ENCODE peak calls at places on chromosomes 5 and 9, in ten cellular contexts. D is GM23248; O is effector memory CD8-positive, alpha-beta T cell; L is A549; U is cardiac muscle cell; M is kidney tubule cell; N is chondrocyte; E is iPS-NIHi11; Q is WERI-Rb-1; Y is mucosa of gallbladder. F is an unnamed sample.
A peak's percentile ranks its signal among the peaks of the same experiment; 100 is the strongest.

GRCh38 chr5:123964916-123965315 is 452.9 kb downstream of the CSNK1G3 start:
- DNase-seq in E (no peak), M (no peak), Q (no peak), U (no peak), Y (no peak), L (no peak), D (peak; percentile 3), N (no peak), O (no peak), F (no peak)

GRCh38 chr5:96893342-96893741 is 17.0 kb downstream of the ERAP2 start:
- DNase-seq in M (peak; percentile 91), Y (no peak), O (no peak), Q (no peak), U (no peak), D (peak; percentile 15), L (no peak), N (no peak), E (no peak), F (no peak)

GRCh38 chr5:139746691-139747582 is 48.7 kb upstream of the PSD2 start:
- DNase-seq in E (peak; percentile 47), U (no peak), Q (peak; percentile 96), D (peak; percentile 65), N (no peak), M (peak; percentile 90), Y (no peak), L (no peak), O (peak; percentile 75), F (no peak)

GRCh38 chr5:116013207-116013777 is 19.0 kb upstream of the ARL14EPL start:
- DNase-seq in N (no peak), M (peak; percentile 9), L (no peak), Q (no peak), Y (no peak), E (no peak), D (peak; percentile 43), O (no peak), U (no peak), F (no peak)

GRCh38 chr9:120078112-120078511 is 501.9 kb downstream of the CDK5RAP2 start:
- DNase-seq in U (no peak), M (no peak), N (no peak), L (no peak), O (no peak), Y (no peak), Q (no peak), D (no peak), E (no peak), F (no peak)

GRCh38 chr5:159198063-159199036 is 11.0 kb downstream of the RNF145 start:
- DNase-seq in O (no peak), L (no peak), U (no peak), Y (no peak), Q (no peak), E (no peak), D (no peak), N (no peak), M (peak; percentile 69), F (no peak)

GRCh38 chr9:36218411-36218901 is 27.7 kb downstream of the CLTA start:
- DNase-seq in U (no peak), O (no peak), L (no peak), E (no peak), M (peak; percentile 91), D (no peak), N (no peak), Q (no peak), Y (peak; percentile 30), F (no peak)

GRCh38 chr9:84145031-84145430 is 164.4 kb downstream of the RMI1 start:
- DNase-seq in E (no peak), L (no peak), O (no peak), N (no peak), D (no peak), Q (no peak), Y (no peak), M (no peak), U (no peak), F (no peak)

GRCh38 chr5:158288258-158288657 is 429.3 kb upstream of the CLINT1 start:
- DNase-seq in E (no peak), D (no peak), L (no peak), O (no peak), Y (no peak), Q (no peak), M (no peak), N (no peak), U (no peak), F (no peak)

GRCh38 chr5:34598177-34598794 is 57.8 kb upstream of the RAI14 start:
- DNase-seq in M (peak; percentile 93), Q (no peak), O (no peak), Y (no peak), L (peak; percentile 85), N (no peak), E (no peak), U (peak; percentile 23), D (peak; percentile 95), F (no peak)

GRCh38 chr9:96302021-96302420 is at the start of gene HSD17B3:
- DNase-seq in U (no peak), E (no peak), D (no peak), N (no peak), Q (no peak), Y (no peak), M (no peak), L (no peak), O (no peak), F (no peak)

GRCh38 chr5:74282495-74282894 is 358.0 kb downstream of the ENC1 start:
- DNase-seq in U (no peak), E (no peak), Y (no peak), O (no peak), L (no peak), N (no peak), M (no peak), Q (no peak), D (no peak), F (no peak)

GRCh38 chr5:67299317-67299716 is 102.7 kb upstream of the CD180 start:
- DNase-seq in Q (no peak), N (no peak), U (no peak), M (peak; percentile 30), O (no peak), Y (no peak), L (no peak), D (peak; percentile 66), E (no peak), F (no peak)

GRCh38 chr9:87556039-87556438 is 58.4 kb downstream of the DAPK1 start:
- DNase-seq in N (no peak), U (no peak), E (no peak), M (no peak), D (no peak), Q (no peak), L (no peak), O (no peak), Y (no peak), F (no peak)

GRCh38 chr5:179191506-179192184 is 131.5 kb downstream of the ZNF354C start:
- DNase-seq in L (no peak), N (peak; percentile 68), U (no peak), E (no peak), M (no peak), Q (no peak), O (no peak), Y (no peak), D (no peak), F (peak; percentile 30)

GRCh38 chr9:81685763-81686613 is 3.4 kb downstream of the TLE1 start:
- DNase-seq in N (no peak), D (peak; percentile 42), U (no peak), L (peak; percentile 38), E (no peak), Q (no peak), O (no peak), Y (no peak), M (peak; percentile 35), F (no peak)

GRCh38 chr5:5271606-5272321 is 131.6 kb downstream of the ADAMTS16 start:
- DNase-seq in O (no peak), N (no peak), U (no peak), Q (no peak), D (peak; percentile 35), Y (peak; percentile 5), L (no peak), E (no peak), M (peak; percentile 14), F (no peak)

GRCh38 chr5:113038714-113039113 is 62.1 kb downstream of the DCP2 start:
- DNase-seq in U (no peak), N (no peak), D (peak; percentile 77), L (no peak), E (peak; percentile 29), Q (no peak), Y (no peak), O (no peak), M (peak; percentile 81), F (no peak)